ENCODE peak calls at places on chromosomes 6 and 20, in seven cellular contexts. F is sciatic nerve; M is retina; O is glutamatergic neuron; E is ELR; D is activated T-helper 1 cell treated with anti-CD3 and anti-CD28 coated beads, Interleukin-12 subunit alpha, Interleukin-12 subunit beta, Interleukin-2, Interleukin-4 antibody, amounts not matched to agents 30 ng/mL and 10 ng/mL and 1 ng/mL, durations not matched to agents 14 hours and 24 hours and 36 hours; B is NCI-H187 treated with DMSO at 0.1 percent for 48 hours. C is an unnamed sample.

GRCh38 chr6:33192671-33193602 is 670 bp upstream of the COL11A2 start:
- DNase-seq in B (no peak), F (peak; percentile 77), E (no peak), D (no peak), M (peak; percentile 57), O (no peak), C (peak; percentile 81)

GRCh38 chr20:41392871-41393704 is 26.5 kb upstream of the EMILIN3 start:
- DNase-seq in E (peak; percentile 30), B (no peak), O (no peak), F (peak; percentile 91), D (no peak), M (peak; percentile 22), C (peak; percentile 71)

GRCh38 chr6:26327450-26328264 is 37.3 kb upstream of the BTN3A2 start:
- DNase-seq in B (peak; percentile 35), O (peak; percentile 84), F (no peak), E (peak; percentile 89), M (peak; percentile 77), D (peak; percentile 54), C (no peak)

GRCh38 chr6:160810238-160810637 is 108.2 kb downstream of the PLG start:
- DNase-seq in F (no peak), E (no peak), M (no peak), B (no peak), O (no peak), D (no peak), C (no peak)

GRCh38 chr6:64013061-64013410 is 377.4 kb downstream of the PHF3 start:
- DNase-seq in F (no peak), E (no peak), O (no peak), M (peak; percentile 48), B (no peak), D (no peak), C (no peak)

GRCh38 chr20:2305946-2306345 is 10.1 kb downstream of the TGM3 start:
- DNase-seq in E (no peak), B (peak; percentile 96), M (no peak), F (no peak), O (no peak), D (no peak), C (no peak)

GRCh38 chr6:119603501-119603900 is 253.9 kb upstream of the MAN1A1 start:
- DNase-seq in B (no peak), E (no peak), O (no peak), M (no peak), F (no peak), D (no peak), C (no peak)

GRCh38 chr20:44370639-44371218 is 15.2 kb downstream of the HNF4A start:
- DNase-seq in F (no peak), O (no peak), D (no peak), E (no peak), B (no peak), M (no peak), C (no peak)

GRCh38 chr20:31414381-31414780 is 8.4 kb upstream of the DEFB121 start:
- DNase-seq in E (no peak), D (no peak), M (no peak), F (no peak), B (no peak), O (no peak), C (no peak)

GRCh38 chr20:20568604-20569205 is 143.7 kb downstream of the RALGAPA2 start:
- DNase-seq in D (no peak), E (peak; percentile 60), B (no peak), O (peak; percentile 39), M (peak; percentile 24), F (no peak), C (no peak)

GRCh38 chr6:156857573-156857972 is 80.4 kb downstream of the ARID1B start:
- DNase-seq in D (peak; percentile 11), F (no peak), E (peak; percentile 54), M (no peak), B (no peak), O (no peak), C (no peak)

GRCh38 chr20:36887779-36888133 is 11.8 kb downstream of the TLDC2 start:
- DNase-seq in M (no peak), D (no peak), B (no peak), F (no peak), E (peak; percentile 63), O (no peak), C (no peak)

GRCh38 chr6:40755046-40755681 is 168.0 kb upstream of the LRFN2 start:
- DNase-seq in D (no peak), M (peak; percentile 64), B (no peak), O (no peak), F (no peak), E (peak; percentile 91), C (no peak)

GRCh38 chr6:31882344-31882743 is 3.5 kb upstream of the SLC44A4 start:
- DNase-seq in F (no peak), E (peak; percentile 56), O (peak; percentile 50), D (no peak), B (no peak), M (no peak), C (peak; percentile 46)

GRCh38 chr20:21510414-21510971 is 3.4 kb downstream of the NKX2-2 start:
- DNase-seq in E (no peak), M (peak; percentile 55), B (no peak), O (peak; percentile 35), D (no peak), F (no peak), C (no peak)

GRCh38 chr20:20829694-20830093 is 117.2 kb upstream of the RALGAPA2 start:
- DNase-seq in M (no peak), D (no peak), F (no peak), B (no peak), E (no peak), O (no peak), C (no peak)

GRCh38 chr20:57470212-57470522 is 54.8 kb downstream of the CTCFL start:
- DNase-seq in O (no peak), B (no peak), M (peak; percentile 48), E (no peak), D (no peak), F (no peak), C (peak; percentile 46)

GRCh38 chr20:13008761-13009681 is at the start of gene SPTLC3:
- DNase-seq in B (no peak), F (peak; percentile 68), O (no peak), E (peak; percentile 40), D (no peak), M (no peak), C (peak; percentile 64)

GRCh38 chr6:85394853-85395538 is 54.9 kb upstream of the NT5E start:
- DNase-seq in B (no peak), E (no peak), M (no peak), D (no peak), O (no peak), F (no peak), C (no peak)

GRCh38 chr6:101226677-101227135 is 166.8 kb upstream of the GRIK2 start:
- DNase-seq in E (peak; percentile 47), D (no peak), F (no peak), B (no peak), O (peak; percentile 68), M (peak; percentile 4), C (no peak)

C was measured in right cardiac atrium.